ENCODE peak calls at places on chromosomes 12 and 14, in eight cellular contexts. Y, X, I, E, B, F, N and G are unnamed samples.

GRCh38 chr14:88879016-88879415 is 54.6 kb downstream of the TTC8 start:
- DNase-seq in I (no peak), N (no peak), F (no peak), X (peak), E (no peak), B (no peak), Y (no peak), G (peak)

GRCh38 chr12:98653866-98654493 is 8.9 kb downstream of the APAF1 start:
- DNase-seq in X (peak), B (no peak), Y (peak), E (no peak), F (no peak), N (peak), I (peak), G (no peak)

GRCh38 chr12:112792743-112793142 is 1.2 kb downstream of the RPH3A start:
- DNase-seq in I (no peak), E (no peak), N (no peak), F (no peak), X (no peak), Y (no peak), B (no peak), G (no peak)

GRCh38 chr12:20494803-20495202 is 126.5 kb downstream of the PDE3A start:
- DNase-seq in E (no peak), F (no peak), Y (no peak), X (peak), N (no peak), I (no peak), B (no peak), G (no peak)

GRCh38 chr12:20438307-20438779 is 70.0 kb downstream of the PDE3A start:
- DNase-seq in N (no peak), F (no peak), E (no peak), X (peak), B (no peak), I (no peak), Y (no peak), G (no peak)

GRCh38 chr12:23964812-23965211 is 15.3 kb upstream of the SOX5 start:
- DNase-seq in F (no peak), I (no peak), X (no peak), Y (no peak), N (no peak), E (no peak), B (no peak), G (no peak)

GRCh38 chr12:113056631-113057488 is at the start of gene DTX1:
- DNase-seq in E (no peak), I (no peak), F (no peak), N (no peak), X (peak), Y (peak), B (peak), G (no peak)

GRCh38 chr14:103539056-103539825 is 10.2 kb downstream of the TRMT61A start:
- DNase-seq in Y (no peak), I (no peak), N (no peak), X (no peak), B (no peak), F (no peak), E (no peak), G (no peak)

GRCh38 chr12:122946690-122947271 is 19.5 kb downstream of the ABCB9 start:
- DNase-seq in X (peak), F (peak), I (no peak), E (no peak), B (peak), N (peak), Y (peak), G (peak)

GRCh38 chr12:118841588-118841987 is 139.8 kb upstream of the SRRM4 start:
- DNase-seq in N (no peak), I (no peak), F (no peak), Y (no peak), B (no peak), X (no peak), E (no peak), G (no peak)

GRCh38 chr14:75372260-75372659 is 55.6 kb upstream of the JDP2 start:
- DNase-seq in I (no peak), F (no peak), N (no peak), B (no peak), Y (no peak), E (peak), X (peak), G (no peak)

GRCh38 chr12:84124211-84124610 is 788.4 kb downstream of the SLC6A15 start:
- DNase-seq in B (no peak), I (no peak), N (no peak), E (no peak), Y (no peak), X (no peak), F (no peak), G (no peak)

GRCh38 chr12:100163416-100164152 is 20.9 kb upstream of the BLTP3B start:
- DNase-seq in F (peak), X (peak), Y (peak), E (peak), B (peak), N (peak), I (peak), G (peak)

GRCh38 chr14:89126461-89126860 is 290.6 kb downstream of the FOXN3 start:
- DNase-seq in Y (no peak), F (no peak), E (no peak), X (no peak), B (no peak), I (no peak), N (no peak), G (no peak)

GRCh38 chr12:56188116-56188785 is 1.0 kb downstream of the SMARCC2 start:
- DNase-seq in E (no peak), I (no peak), N (no peak), F (no peak), Y (no peak), X (no peak), B (no peak), G (no peak)

GRCh38 chr12:20314325-20314724 is 54.0 kb upstream of the PDE3A start:
- DNase-seq in N (no peak), I (no peak), F (no peak), B (no peak), X (peak), E (no peak), Y (no peak), G (no peak)

GRCh38 chr12:123931686-123932321 is 40.8 kb downstream of the CCDC92 start:
- DNase-seq in E (no peak), N (no peak), Y (no peak), B (no peak), F (peak), I (no peak), X (no peak), G (no peak)

GRCh38 chr12:103936679-103937078 is 6.5 kb downstream of the HSP90B1 start:
- DNase-seq in X (no peak), I (no peak), Y (no peak), F (no peak), N (no peak), E (no peak), B (no peak), G (no peak)

GRCh38 chr12:19130224-19131019 is 889 bp downstream of the PLEKHA5 start:
- DNase-seq in Y (peak), N (peak), I (no peak), F (peak), E (no peak), B (peak), X (peak), G (peak)

GRCh38 chr14:86858043-86858442 is 1134.9 kb downstream of the GALC start:
- DNase-seq in X (peak), E (no peak), F (no peak), I (no peak), B (no peak), Y (no peak), N (no peak), G (no peak)

GRCh38 chr12:76020731-76021672 is 10.6 kb downstream of the PHLDA1 start:
- DNase-seq in E (no peak), N (peak), I (no peak), X (peak), F (no peak), B (no peak), Y (peak), G (peak)

GRCh38 chr14:59332727-59333126 is 132.5 kb downstream of the GPR135 start:
- DNase-seq in Y (no peak), X (peak), I (no peak), N (peak), F (no peak), E (no peak), B (no peak), G (no peak)

GRCh38 chr12:124930576-124930975 is 16.1 kb upstream of the UBC start:
- DNase-seq in B (no peak), E (no peak), N (no peak), Y (no peak), I (no peak), F (no peak), X (no peak), G (no peak)

GRCh38 chr12:53476769-53477209 is 22.5 kb downstream of the MAP3K12 start:
- DNase-seq in B (no peak), I (no peak), N (no peak), E (no peak), X (no peak), Y (no peak), F (no peak), G (no peak)

GRCh38 chr12:132618683-132619043 is at the start of gene P2RX2:
- DNase-seq in X (no peak), F (no peak), N (no peak), B (no peak), Y (no peak), I (no peak), E (no peak), G (no peak)

GRCh38 chr14:72178517-72178916 is 246.3 kb downstream of the RGS6 start:
- DNase-seq in Y (no peak), I (peak), X (no peak), F (no peak), B (no peak), E (no peak), N (no peak), G (no peak)

GRCh38 chr14:23371865-23372264 is 744 bp upstream of the IL25 start:
- DNase-seq in N (no peak), F (no peak), B (no peak), Y (no peak), I (no peak), E (no peak), X (no peak), G (no peak)

GRCh38 chr12:132527883-132528264 is 37.9 kb downstream of the FBRSL1 start:
- DNase-seq in I (no peak), E (no peak), N (no peak), F (no peak), X (no peak), Y (no peak), B (no peak), G (no peak)

GRCh38 chr14:59481407-59482119 is 2.6 kb downstream of the L3HYPDH start:
- DNase-seq in I (no peak), B (no peak), X (peak), F (no peak), E (no peak), Y (no peak), N (no peak), G (no peak)

GRCh38 chr14:75044322-75044721 is 6.9 kb downstream of the MLH3 start:
- DNase-seq in E (no peak), I (no peak), N (no peak), F (no peak), B (no peak), X (peak), Y (no peak), G (no peak)

GRCh38 chr12:56897844-56898341 is 36.3 kb downstream of the SDR9C7 start:
- DNase-seq in X (peak), B (no peak), E (no peak), N (no peak), Y (no peak), I (no peak), F (no peak), G (no peak)

GRCh38 chr12:2483713-2484112 is 311.1 kb upstream of the FKBP4 start:
- DNase-seq in B (no peak), F (peak), I (no peak), E (no peak), Y (no peak), N (no peak), X (no peak), G (no peak)

GRCh38 chr14:67650694-67651093 is 23.7 kb downstream of the VTI1B start:
- DNase-seq in B (no peak), X (peak), F (no peak), E (no peak), I (no peak), Y (no peak), N (no peak), G (no peak)

GRCh38 chr12:48002773-48003218 is 1.5 kb downstream of the COL2A1 start:
- DNase-seq in N (peak), E (no peak), Y (peak), X (peak), B (no peak), I (no peak), F (no peak), G (no peak)

GRCh38 chr12:15220961-15221885 is at the start of gene RERG:
- DNase-seq in N (peak), E (peak), I (peak), B (peak), F (peak), X (peak), Y (peak), G (peak)

DNA sequence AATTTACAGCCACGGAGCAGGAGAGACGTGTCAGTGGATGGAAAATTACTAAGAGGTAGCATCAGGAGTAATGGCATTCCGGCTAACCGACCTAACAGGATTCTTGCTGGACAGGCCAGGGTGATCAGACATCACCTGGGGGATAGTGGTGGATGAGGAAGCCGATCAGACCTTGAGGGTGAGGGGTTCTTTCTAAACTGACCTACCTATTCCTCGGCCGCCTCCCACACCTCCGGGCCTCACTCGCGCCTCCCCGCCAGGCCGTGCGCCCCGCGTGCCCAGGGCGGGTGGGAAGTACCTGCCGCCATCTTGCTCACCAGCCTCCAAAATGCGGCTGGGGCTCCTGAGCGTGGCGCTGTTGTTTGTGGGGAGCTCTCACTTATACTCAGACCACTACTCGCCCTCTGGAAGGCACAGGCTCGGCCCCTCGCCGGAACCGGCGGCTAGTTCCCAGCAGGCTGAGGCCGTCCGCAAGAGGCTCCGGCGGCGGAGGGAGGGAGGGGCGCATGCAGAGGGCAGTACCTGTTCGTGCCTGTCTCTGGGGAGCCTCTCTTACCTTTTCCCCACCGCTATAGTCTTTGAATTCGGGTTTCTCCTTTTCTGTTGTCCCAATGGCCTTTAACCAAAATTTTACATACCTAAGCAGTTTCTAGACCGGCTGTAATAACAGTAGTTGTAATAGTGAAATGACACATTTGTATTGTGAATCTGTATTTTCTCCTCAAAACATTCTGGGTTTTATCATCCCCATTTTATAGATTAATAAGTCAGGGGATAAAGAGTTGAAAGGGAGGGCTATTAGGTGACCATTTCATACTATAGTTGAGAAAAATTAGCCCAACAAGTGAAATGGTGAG is at the start of gene TMPRSS12:
- DNase-seq in B (no peak), F (no peak), E (no peak), N (peak), Y (peak), I (peak), X (no peak), G (peak)
- H3K27ac ChIP-seq in B (no peak), F (no peak), E (no peak), N (peak), Y (peak), I (no peak), X (no peak), G (peak)

DNA sequence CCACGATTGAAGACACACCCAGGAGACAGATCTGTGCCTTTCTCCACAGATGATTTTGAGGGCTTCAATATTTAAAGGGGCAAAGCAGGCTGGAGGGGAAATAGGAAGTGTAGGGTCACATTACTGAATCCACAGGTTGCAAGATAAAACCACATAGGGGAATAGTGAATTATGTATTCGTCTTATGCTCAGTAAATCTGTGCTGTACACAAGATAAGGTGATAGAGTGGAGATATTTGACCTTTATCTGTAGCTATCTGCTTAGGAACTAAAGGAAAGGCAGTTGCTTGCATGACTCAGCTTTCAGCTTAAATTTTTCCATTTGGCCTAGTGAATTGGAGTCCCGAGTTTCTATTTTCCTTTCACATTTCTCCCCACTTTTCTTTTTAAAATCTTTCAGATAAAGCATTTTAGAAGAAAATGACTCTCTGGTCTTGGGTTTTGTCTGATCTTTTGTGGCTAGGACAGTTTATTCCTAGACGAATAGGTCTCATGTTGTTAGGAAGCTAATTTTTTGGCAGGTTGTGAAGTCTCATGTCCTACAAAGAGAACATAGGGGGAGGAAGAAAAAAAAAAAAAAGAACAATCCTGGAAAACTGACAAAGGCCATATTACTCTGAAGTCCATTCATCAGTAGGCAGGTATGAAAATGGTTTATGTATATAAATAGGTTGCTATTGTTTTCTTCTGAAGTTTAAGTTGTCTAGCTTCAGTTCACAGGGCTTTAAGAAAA is 55.4 kb downstream of the FBXO33 start:
- DNase-seq in E (no peak), N (peak), I (no peak), X (peak), Y (no peak), B (no peak), F (no peak), G (no peak)
- H3K27ac ChIP-seq in E (no peak), N (peak), I (no peak), X (peak), Y (no peak), B (peak), F (peak), G (peak)

GRCh38 chr12:52260351-52261210 is 13.9 kb upstream of the KRT86 start:
- DNase-seq in I (no peak), E (no peak), N (no peak), B (no peak), F (no peak), Y (no peak), X (peak), G (no peak)
- H3K27ac ChIP-seq in I (no peak), E (peak), N (no peak), B (no peak), F (peak), Y (no peak), X (no peak), G (no peak)

GRCh38 chr14:49620182-49621113 is at the start of the genes MGAT2 and RPL36AL:
- DNase-seq in I (peak), F (peak), X (peak), E (peak), B (peak), N (peak), Y (peak), G (peak)
- H3K27ac ChIP-seq in I (no peak), F (peak), X (peak), E (peak), B (peak), N (peak), Y (peak), G (peak)

GRCh38 chr12:107525719-107526554 is 159.7 kb upstream of the PWP1 start:
- DNase-seq in I (no peak), N (no peak), E (no peak), Y (no peak), B (no peak), F (no peak), X (no peak), G (no peak)

GRCh38 chr12:107523760-107524558 is 161.6 kb upstream of the PWP1 start:
- DNase-seq in X (no peak), Y (no peak), F (no peak), B (no peak), E (no peak), I (no peak), N (no peak), G (no peak)

GRCh38 chr12:107525063-107525718 is 160.4 kb upstream of the PWP1 start:
- DNase-seq in I (no peak), Y (no peak), E (no peak), F (no peak), X (no peak), N (no peak), B (no peak), G (no peak)

GRCh38 chr12:107528731-107529365 is 156.8 kb upstream of the PWP1 start:
- DNase-seq in I (no peak), E (no peak), X (no peak), B (no peak), Y (no peak), N (no peak), F (no peak), G (no peak)

DNA sequence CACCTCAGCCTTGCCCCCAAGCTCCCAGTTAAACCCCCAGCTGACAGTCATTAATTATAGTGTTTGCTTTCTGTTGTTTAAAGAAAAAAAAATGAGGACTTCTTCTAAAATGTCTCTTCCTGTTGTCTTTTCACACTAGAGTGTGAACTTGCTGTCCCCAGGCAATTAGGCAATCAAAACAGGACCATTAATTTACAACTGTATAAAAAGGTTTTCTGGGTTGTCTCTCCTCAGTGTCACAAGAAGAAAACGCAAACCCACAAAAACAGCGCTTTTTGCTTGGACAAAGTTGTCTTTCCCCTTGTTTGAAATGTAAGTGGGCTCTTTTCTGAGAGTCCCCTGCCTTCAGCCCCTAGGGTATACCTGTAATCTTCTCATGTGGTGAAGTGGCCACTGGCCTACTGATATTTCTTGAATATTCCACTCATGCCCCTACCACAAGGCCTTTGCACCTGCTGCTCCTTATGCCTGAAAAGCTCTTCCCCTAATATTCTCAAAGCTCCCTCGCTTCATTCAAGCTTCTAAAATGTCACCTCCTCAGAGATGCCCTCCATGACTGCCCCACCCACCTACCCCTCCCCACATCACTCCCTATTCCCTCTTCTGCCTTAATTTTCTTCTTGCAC is 158.9 kb upstream of the PWP1 start:
- DNase-seq in I (no peak), E (no peak), X (no peak), N (no peak), Y (no peak), B (no peak), F (no peak), G (no peak)
- H3K27ac ChIP-seq in I (no peak), E (no peak), X (no peak), N (no peak), Y (no peak), B (no peak), F (no peak), G (no peak)